ENCODE peak calls at places on chromosomes 16 and 17, in seven cellular contexts. P is cardiac muscle cell, Q is fibroblast of pulmonary artery, H is neural crest cell, B is psoas muscle, M is mammary epithelial cell, S is foreskin fibroblast. U is an unnamed sample.

GRCh38 chr16:88329726-88330700 is 52.7 kb upstream of the ZNF469 start:
- DNase-seq in M (peak; percentile 70), B (peak; percentile 26), H (no peak), Q (no peak), P (no peak), S (no peak), U (no peak)

GRCh38 chr17:3965123-3965800 is 1.0 kb upstream of the ATP2A3 start:
- DNase-seq in Q (no peak), M (peak; percentile 21), B (no peak), S (no peak), H (peak; percentile 20), P (peak; percentile 58), U (no peak)

GRCh38 chr17:81127526-81128177 is 37.7 kb upstream of the PVALEF start:
- DNase-seq in H (no peak), Q (no peak), M (no peak), S (no peak), B (peak; percentile 54), P (no peak), U (no peak)

GRCh38 chr17:48799069-48799710 is 17.8 kb downstream of the TTLL6 start:
- DNase-seq in S (no peak), H (no peak), Q (no peak), P (no peak), M (no peak), B (no peak), U (no peak)

GRCh38 chr17:31073411-31073810 is 21.4 kb upstream of the NF1 start:
- DNase-seq in B (no peak), H (no peak), P (no peak), S (no peak), Q (no peak), M (no peak), U (no peak)

GRCh38 chr17:50977487-50978159 is 111.5 kb upstream of the TOB1 start:
- DNase-seq in S (no peak), Q (no peak), H (no peak), P (no peak), B (no peak), M (no peak), U (no peak)

GRCh38 chr16:49085689-49086088 is 195.9 kb downstream of the CBLN1 start:
- DNase-seq in Q (peak; percentile 22), P (no peak), S (no peak), M (no peak), B (no peak), H (no peak), U (no peak)

GRCh38 chr16:9846362-9847099 is 335.7 kb downstream of the GRIN2A start:
- DNase-seq in P (no peak), M (no peak), Q (no peak), S (no peak), B (no peak), H (no peak), U (no peak)

GRCh38 chr16:60905806-60906205 is 1130.4 kb downstream of the CDH8 start:
- DNase-seq in P (no peak), M (no peak), H (no peak), S (no peak), Q (no peak), B (no peak), U (no peak)

GRCh38 chr16:69085032-69085695 is 20.3 kb upstream of the HAS3 start:
- DNase-seq in P (no peak), H (no peak), Q (no peak), B (no peak), S (no peak), M (no peak), U (no peak)

DNA sequence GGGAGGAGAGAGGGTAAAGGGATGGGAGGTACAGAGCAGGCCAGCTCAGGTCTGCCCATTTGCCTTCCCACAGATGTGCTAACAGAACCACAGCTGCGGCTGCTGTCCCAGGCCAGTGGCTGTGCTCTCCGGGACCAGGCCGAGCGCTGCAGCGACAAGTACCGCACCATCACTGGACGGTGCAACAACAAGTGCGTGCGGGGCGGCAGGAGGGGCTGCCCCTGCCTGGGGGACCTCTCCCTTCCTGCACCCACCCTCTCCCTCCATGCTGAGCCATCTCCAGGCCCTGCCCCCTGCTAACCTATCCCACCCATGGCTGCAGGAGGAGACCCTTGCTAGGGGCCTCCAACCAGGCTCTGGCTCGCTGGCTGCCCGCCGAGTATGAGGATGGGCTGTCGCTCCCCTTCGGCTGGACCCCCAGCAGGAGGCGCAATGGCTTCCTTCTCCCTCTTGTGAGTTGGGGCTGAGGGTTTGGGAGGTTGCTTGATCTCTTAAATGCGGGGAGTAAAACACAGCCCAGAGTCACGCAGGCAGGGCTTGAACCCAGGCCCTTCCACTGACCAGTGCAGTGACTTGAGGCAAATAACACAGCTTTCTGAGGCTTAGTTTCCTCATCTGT is 1.2 kb downstream of the EPX start:
- DNase-seq in P (no peak), H (no peak), M (no peak), S (no peak), B (no peak), Q (no peak), U (no peak)
- TF ChIP-seq CTCF in P (no peak), H (no peak), M (no peak), S (no peak), B (no peak), Q (no peak), U (no peak)

GRCh38 chr16:82440336-82440735 is 186.4 kb upstream of the CDH13 start:
- DNase-seq in B (no peak), S (no peak), M (no peak), P (no peak), Q (no peak), H (no peak), U (no peak)

DNA sequence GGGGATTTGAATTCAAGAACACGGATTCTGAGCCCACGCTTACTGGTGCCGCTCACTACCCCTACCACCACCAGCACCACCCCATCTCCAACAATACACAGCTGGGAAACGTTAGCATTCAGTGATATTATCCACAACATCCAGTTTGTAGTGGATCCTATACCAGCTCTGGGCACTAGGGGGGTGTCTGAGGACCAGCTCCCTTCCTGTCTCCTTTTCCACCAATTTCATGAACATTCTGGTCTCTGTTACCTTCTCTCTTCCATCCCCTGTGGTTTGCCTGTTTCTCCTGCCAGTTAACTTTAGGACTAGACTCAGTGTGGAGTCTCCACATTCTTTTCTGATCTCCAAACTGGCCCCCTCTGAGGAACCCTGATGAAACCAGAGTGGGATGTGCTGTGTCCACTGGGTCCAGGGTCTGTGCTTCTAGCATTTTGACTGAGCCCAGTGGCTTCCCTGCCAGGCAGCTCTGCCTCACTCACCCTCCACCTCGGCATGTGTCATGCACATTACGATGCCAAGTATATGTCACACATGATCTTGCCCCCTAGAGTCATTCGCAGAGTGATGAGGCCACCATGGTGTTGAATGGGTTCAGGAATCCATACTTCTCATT is 187.0 kb upstream of the CDH13 start:
- DNase-seq in B (no peak), Q (peak; percentile 14), H (peak; percentile 12), S (no peak), M (no peak), P (peak; percentile 16), U (no peak)
- TF ChIP-seq CTCF in B (no peak), Q (peak; percentile 54), H (peak; percentile 54), S (peak; percentile 60), M (peak; percentile 54), P (peak; percentile 52), U (peak; percentile 65)

GRCh38 chr17:733743-734142 is 1.3 kb downstream of the TLCD3A start:
- DNase-seq in B (no peak), H (no peak), M (no peak), Q (no peak), P (no peak), S (no peak), U (no peak)

GRCh38 chr17:728911-729310 is 3.5 kb upstream of the TLCD3A start:
- DNase-seq in M (peak; percentile 98), P (no peak), H (no peak), S (no peak), B (no peak), Q (no peak), U (no peak)

GRCh38 chr17:732788-733720 is 658 bp downstream of the TLCD3A start:
- DNase-seq in S (peak; percentile 40), B (peak; percentile 58), H (peak; percentile 28), P (peak; percentile 38), Q (peak; percentile 20), M (peak; percentile 65), U (peak; percentile 74)

GRCh38 chr17:737561-738113 is 5.2 kb downstream of the TLCD3A start:
- DNase-seq in H (no peak), Q (no peak), P (no peak), M (peak; percentile 70), B (no peak), S (no peak), U (no peak)

DNA sequence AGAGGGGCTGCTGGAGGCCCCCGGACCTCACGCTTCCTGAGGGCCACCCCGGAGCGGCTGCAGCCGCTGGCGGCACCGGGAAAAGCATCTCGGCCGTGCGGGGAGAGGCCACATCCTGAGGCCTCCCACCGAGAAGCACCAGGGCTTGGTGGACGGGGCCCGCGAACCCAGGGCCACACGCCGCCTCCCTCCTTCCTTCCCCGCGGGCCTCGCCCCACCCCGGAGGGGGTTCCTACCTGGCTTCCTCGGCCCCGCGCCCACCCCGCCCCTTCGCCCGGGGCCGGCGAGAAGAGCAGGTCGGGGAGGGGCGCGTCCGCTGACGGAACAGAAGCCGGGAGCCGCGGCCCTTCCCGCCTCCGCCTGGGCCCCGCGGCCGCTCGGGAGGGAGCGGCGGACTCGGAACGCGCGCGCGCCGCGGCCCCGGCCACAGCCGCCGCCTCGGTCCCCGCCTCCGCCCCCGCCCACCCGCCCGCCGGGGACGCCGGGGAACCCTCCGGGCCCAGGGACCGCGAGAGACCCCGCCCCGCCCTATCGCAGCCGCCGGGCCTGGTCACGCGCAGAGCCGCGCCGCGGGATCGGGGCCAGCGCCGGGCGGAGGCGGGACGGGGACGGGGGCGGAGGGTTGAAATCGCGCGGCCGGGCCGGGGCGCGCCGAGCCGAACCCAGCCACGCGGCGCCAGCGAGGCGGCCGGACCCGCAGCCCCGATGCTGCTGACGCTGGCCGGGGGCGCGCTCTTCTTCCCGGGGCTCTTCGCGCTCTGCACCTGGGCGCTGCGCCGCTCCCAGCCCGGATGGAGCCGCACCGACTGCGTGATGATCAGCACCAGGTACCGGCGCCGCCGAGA is at the start of gene TLCD3A:
- DNase-seq in Q (peak; percentile 60), P (peak; percentile 77), M (peak; percentile 75), B (peak; percentile 84), H (peak; percentile 48), S (peak; percentile 73), U (peak; percentile 83)
- TF ChIP-seq CTCF in Q (no peak), P (no peak), M (no peak), B (no peak), H (no peak), S (no peak), U (peak; percentile 22)

GRCh38 chr17:64017381-64017980 is 3.0 kb downstream of the ICAM2 start:
- DNase-seq in Q (no peak), S (no peak), M (no peak), P (no peak), B (no peak), H (no peak), U (no peak)
- TF ChIP-seq CTCF in Q (peak; percentile 24), S (peak; percentile 8), M (peak; percentile 27), P (peak; percentile 19), B (peak; percentile 17), H (peak; percentile 54), U (peak; percentile 70)

DNA sequence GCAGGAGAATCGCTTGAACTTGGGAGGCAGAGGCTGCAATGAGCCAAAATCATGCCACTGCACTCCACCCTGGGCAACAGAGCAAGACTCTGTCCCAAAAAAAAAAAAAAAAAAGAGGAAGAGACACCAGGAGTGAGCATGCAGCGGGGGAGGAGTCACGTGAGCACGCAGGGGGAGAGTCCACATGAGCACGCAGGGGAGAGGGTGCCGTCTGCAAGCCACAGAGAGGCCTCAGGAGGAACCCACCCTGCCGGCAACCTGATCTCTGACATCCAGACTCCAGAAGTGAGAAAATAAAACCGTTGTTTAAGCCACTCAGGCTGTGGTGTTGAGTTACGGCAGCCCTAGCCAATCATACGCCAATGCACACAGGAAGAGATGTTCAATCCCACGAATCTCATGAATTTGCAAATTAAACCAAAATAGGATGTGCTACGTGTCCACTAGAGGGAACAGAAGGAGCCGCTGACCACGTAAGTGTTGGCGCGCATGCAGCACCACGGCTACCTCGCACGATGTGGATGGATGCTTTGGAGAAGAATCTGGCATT is 42.2 kb downstream of the CCDC57 start:
- DNase-seq in H (no peak), Q (no peak), S (no peak), P (no peak), M (no peak), B (no peak), U (no peak)
- TF ChIP-seq CTCF in H (no peak), Q (no peak), S (no peak), P (no peak), M (no peak), B (no peak), U (no peak)